ENCODE peak calls at places on chromosomes 5 and 9, in five cellular contexts. S is RPMI8226, J is pancreas, D is H7, T is AG10803. C is an unnamed sample.

GRCh38 chr9:93387791-93388190 is 63.7 kb upstream of the FAM120A start:
- DNase-seq in S (no peak), J (no peak), D (no peak), T (no peak), C (no peak)

GRCh38 chr9:113560621-113560915 is 97.0 kb downstream of the RGS3 start:
- DNase-seq in S (no peak), J (no peak), D (no peak), T (no peak), C (no peak)

GRCh38 chr5:155402927-155403645 is 389.5 kb downstream of the KIF4B start:
- DNase-seq in S (peak; percentile 30), J (peak; percentile 21), D (no peak), T (no peak), C (no peak)

GRCh38 chr9:2745560-2746380 is 28.5 kb downstream of the KCNV2 start:
- DNase-seq in S (no peak), J (no peak), D (peak; percentile 13), T (no peak), C (no peak)

GRCh38 chr9:129282308-129283211 is 104.5 kb upstream of the IER5L start:
- DNase-seq in S (no peak), J (no peak), D (peak; percentile 68), T (no peak), C (no peak)

GRCh38 chr9:132167192-132167591 is 5.3 kb downstream of the NTNG2 start:
- DNase-seq in S (no peak), J (no peak), D (no peak), T (no peak), C (no peak)

GRCh38 chr5:148791334-148791667 is 35.1 kb upstream of the ADRB2 start:
- DNase-seq in S (no peak), J (no peak), D (no peak), T (peak; percentile 32), C (no peak)

GRCh38 chr9:89022071-89022721 is 30.9 kb downstream of the S1PR3 start:
- DNase-seq in S (no peak), J (no peak), D (no peak), T (peak; percentile 2), C (no peak)

GRCh38 chr9:20357207-20357503 is 265.1 kb downstream of the MLLT3 start:
- DNase-seq in S (no peak), J (no peak), D (no peak), T (peak; percentile 7), C (no peak)

GRCh38 chr9:81653240-81653639 is 36.1 kb downstream of the TLE1 start:
- DNase-seq in S (no peak), J (no peak), D (no peak), T (no peak), C (no peak)

GRCh38 chr5:180910735-180911134 is 11.8 kb downstream of the BTNL8 start:
- DNase-seq in S (no peak), J (no peak), D (no peak), T (no peak), C (no peak)

GRCh38 chr9:74035786-74036185 is 461.3 kb upstream of the RORB start:
- DNase-seq in S (no peak), J (no peak), D (no peak), T (no peak), C (no peak)

GRCh38 chr5:38618154-38618553 is 61.7 kb upstream of the LIFR start:
- DNase-seq in S (no peak), J (no peak), D (no peak), T (no peak), C (no peak)

GRCh38 chr5:175823731-175824525 is 47.5 kb upstream of the CPLX2 start:
- DNase-seq in S (no peak), J (no peak), D (peak; percentile 87), T (no peak), C (no peak)

GRCh38 chr9:124389146-124389939 is 25.9 kb downstream of the PSMB7 start:
- DNase-seq in S (no peak), J (no peak), D (no peak), T (no peak), C (no peak)

GRCh38 chr5:136014976-136015375 is 13.8 kb upstream of the TGFBI start:
- DNase-seq in S (no peak), J (no peak), D (no peak), T (no peak), C (no peak)

GRCh38 chr9:20512106-20512505 is 110.2 kb downstream of the MLLT3 start:
- DNase-seq in S (no peak), J (no peak), D (no peak), T (peak; percentile 85), C (peak; percentile 28)

GRCh38 chr5:107668933-107669542 is 1.7 kb downstream of the EFNA5 start:
- DNase-seq in S (no peak), J (no peak), D (peak; percentile 43), T (no peak), C (no peak)

GRCh38 chr9:131276107-131276888 is at the start of gene FAM78A:
- DNase-seq in S (peak; percentile 79), J (no peak), D (peak; percentile 88), T (peak; percentile 16), C (no peak)

GRCh38 chr9:93292664-93293328 is 108.9 kb downstream of the WNK2 start:
- DNase-seq in S (no peak), J (peak; percentile 76), D (peak; percentile 51), T (no peak), C (no peak)

GRCh38 chr9:87567047-87567446 is 69.4 kb downstream of the DAPK1 start:
- DNase-seq in S (no peak), J (no peak), D (peak; percentile 43), T (no peak), C (no peak)

GRCh38 chr5:179127136-179128040 is 67.2 kb downstream of the ZNF354C start:
- DNase-seq in S (no peak), J (no peak), D (no peak), T (no peak), C (no peak)

GRCh38 chr5:14009575-14009974 is 65.1 kb upstream of the DNAH5 start:
- DNase-seq in S (no peak), J (no peak), D (no peak), T (no peak), C (no peak)

GRCh38 chr5:125298711-125299379 is 552.4 kb upstream of the ZNF608 start:
- DNase-seq in S (no peak), J (no peak), D (no peak), T (peak; percentile 7), C (no peak)

GRCh38 chr5:147446528-147446927 is 63.3 kb downstream of the DPYSL3 start:
- DNase-seq in S (no peak), J (no peak), D (no peak), T (peak; percentile 58), C (peak; percentile 40)

GRCh38 chr9:4116708-4117460 is 183.0 kb downstream of the GLIS3 start:
- DNase-seq in S (no peak), J (no peak), D (no peak), T (peak; percentile 77), C (peak; percentile 88)

GRCh38 chr9:81787747-81788632 is 98.6 kb upstream of the TLE1 start:
- DNase-seq in S (peak; percentile 25), J (no peak), D (no peak), T (peak; percentile 96), C (peak; percentile 79)